ENCODE peak calls at places on chromosomes 2 and 18, in ten cellular contexts. One of them, this sample, is unnamed.

GRCh38 chr2:130759906-130760753 is 4.8 kb downstream of the AMER3 start:
- DNase-seq in cardiac fibroblast: peak; percentile 13
- DNase-seq in neuronal stem cell: no peak
- DNase-seq in H7: peak; percentile 29
- DNase-seq in Karpas-422: no peak
- DNase-seq in suprapubic skin: no peak
- DNase-seq in adrenal gland: peak; percentile 34
- DNase-seq in mucosa of descending colon: no peak
- DNase-seq in foreskin fibroblast: no peak
- DNase-seq in pancreas: peak; percentile 91
- DNase-seq in this sample: no peak

GRCh38 chr18:10559566-10560456 is 34.0 kb downstream of the NAPG start:
- DNase-seq in pancreas: peak; percentile 65
- DNase-seq in adrenal gland: peak; percentile 36
- DNase-seq in foreskin fibroblast: peak; percentile 21
- DNase-seq in neuronal stem cell: no peak
- DNase-seq in cardiac fibroblast: no peak
- DNase-seq in H7: peak; percentile 61
- DNase-seq in mucosa of descending colon: no peak
- DNase-seq in suprapubic skin: no peak
- DNase-seq in Karpas-422: peak; percentile 56
- DNase-seq in this sample: no peak

GRCh38 chr2:203687161-203687560 is 19.3 kb upstream of the CD28 start:
- DNase-seq in cardiac fibroblast: no peak
- DNase-seq in mucosa of descending colon: no peak
- DNase-seq in H7: no peak
- DNase-seq in adrenal gland: no peak
- DNase-seq in foreskin fibroblast: no peak
- DNase-seq in suprapubic skin: no peak
- DNase-seq in neuronal stem cell: no peak
- DNase-seq in pancreas: no peak
- DNase-seq in Karpas-422: peak; percentile 30
- DNase-seq in this sample: no peak

GRCh38 chr2:72378737-72379346 is 231.2 kb upstream of the CYP26B1 start:
- DNase-seq in cardiac fibroblast: no peak
- DNase-seq in suprapubic skin: no peak
- DNase-seq in foreskin fibroblast: no peak
- DNase-seq in mucosa of descending colon: no peak
- DNase-seq in H7: no peak
- DNase-seq in adrenal gland: no peak
- DNase-seq in neuronal stem cell: no peak
- DNase-seq in Karpas-422: no peak
- DNase-seq in pancreas: no peak
- DNase-seq in this sample: no peak

GRCh38 chr2:190459881-190460280 is 51.7 kb downstream of the MFSD6 start:
- DNase-seq in pancreas: no peak
- DNase-seq in H7: no peak
- DNase-seq in Karpas-422: no peak
- DNase-seq in adrenal gland: no peak
- DNase-seq in mucosa of descending colon: no peak
- DNase-seq in suprapubic skin: no peak
- DNase-seq in cardiac fibroblast: no peak
- DNase-seq in neuronal stem cell: no peak
- DNase-seq in foreskin fibroblast: no peak
- DNase-seq in this sample: no peak

GRCh38 chr2:30985493-30986292 is 152.5 kb downstream of the GALNT14 start:
- DNase-seq in foreskin fibroblast: no peak
- DNase-seq in Karpas-422: no peak
- DNase-seq in H7: no peak
- DNase-seq in cardiac fibroblast: no peak
- DNase-seq in mucosa of descending colon: no peak
- DNase-seq in adrenal gland: no peak
- DNase-seq in neuronal stem cell: no peak
- DNase-seq in pancreas: no peak
- DNase-seq in suprapubic skin: no peak
- DNase-seq in this sample: no peak

GRCh38 chr18:34631071-34631470 is 79.0 kb upstream of the DTNA start:
- DNase-seq in neuronal stem cell: no peak
- DNase-seq in adrenal gland: no peak
- DNase-seq in pancreas: no peak
- DNase-seq in suprapubic skin: no peak
- DNase-seq in mucosa of descending colon: no peak
- DNase-seq in H7: no peak
- DNase-seq in Karpas-422: no peak
- DNase-seq in cardiac fibroblast: no peak
- DNase-seq in foreskin fibroblast: no peak
- DNase-seq in this sample: no peak

GRCh38 chr2:208006325-208006724 is 19.0 kb downstream of the PLEKHM3 start:
- DNase-seq in mucosa of descending colon: no peak
- DNase-seq in neuronal stem cell: no peak
- DNase-seq in foreskin fibroblast: no peak
- DNase-seq in cardiac fibroblast: no peak
- DNase-seq in adrenal gland: no peak
- DNase-seq in Karpas-422: no peak
- DNase-seq in pancreas: no peak
- DNase-seq in H7: peak; percentile 14
- DNase-seq in suprapubic skin: no peak
- DNase-seq in this sample: no peak

GRCh38 chr2:103249462-103249861 is 487.6 kb downstream of the TMEM182 start:
- DNase-seq in Karpas-422: no peak
- DNase-seq in pancreas: no peak
- DNase-seq in adrenal gland: no peak
- DNase-seq in neuronal stem cell: no peak
- DNase-seq in suprapubic skin: no peak
- DNase-seq in cardiac fibroblast: no peak
- DNase-seq in H7: no peak
- DNase-seq in mucosa of descending colon: no peak
- DNase-seq in foreskin fibroblast: no peak
- DNase-seq in this sample: no peak

GRCh38 chr2:36653967-36654694 is 42.4 kb upstream of the VIT start:
- DNase-seq in neuronal stem cell: no peak
- DNase-seq in foreskin fibroblast: no peak
- DNase-seq in H7: no peak
- DNase-seq in mucosa of descending colon: no peak
- DNase-seq in pancreas: no peak
- DNase-seq in adrenal gland: no peak
- DNase-seq in cardiac fibroblast: no peak
- DNase-seq in Karpas-422: no peak
- DNase-seq in suprapubic skin: no peak
- DNase-seq in this sample: no peak

GRCh38 chr18:58828399-58829121 is 36.1 kb upstream of the ZNF532 start:
- DNase-seq in mucosa of descending colon: no peak
- DNase-seq in foreskin fibroblast: no peak
- DNase-seq in pancreas: no peak
- DNase-seq in neuronal stem cell: no peak
- DNase-seq in Karpas-422: no peak
- DNase-seq in H7: no peak
- DNase-seq in adrenal gland: no peak
- DNase-seq in suprapubic skin: no peak
- DNase-seq in cardiac fibroblast: peak; percentile 34
- DNase-seq in this sample: no peak

GRCh38 chr2:21700644-21701043 is 576.9 kb downstream of the TDRD15 start:
- DNase-seq in neuronal stem cell: no peak
- DNase-seq in suprapubic skin: no peak
- DNase-seq in adrenal gland: no peak
- DNase-seq in pancreas: no peak
- DNase-seq in H7: no peak
- DNase-seq in foreskin fibroblast: no peak
- DNase-seq in cardiac fibroblast: no peak
- DNase-seq in Karpas-422: no peak
- DNase-seq in mucosa of descending colon: no peak
- DNase-seq in this sample: no peak

GRCh38 chr2:44118257-44118656 is 50.4 kb upstream of the PPM1B start:
- DNase-seq in Karpas-422: no peak
- DNase-seq in cardiac fibroblast: peak; percentile 50
- DNase-seq in pancreas: no peak
- DNase-seq in adrenal gland: no peak
- DNase-seq in mucosa of descending colon: no peak
- DNase-seq in suprapubic skin: no peak
- DNase-seq in H7: no peak
- DNase-seq in foreskin fibroblast: peak; percentile 26
- DNase-seq in neuronal stem cell: no peak
- DNase-seq in this sample: no peak

GRCh38 chr2:22812065-22812680 is 572.8 kb upstream of the KLHL29 start:
- DNase-seq in adrenal gland: no peak
- DNase-seq in cardiac fibroblast: no peak
- DNase-seq in H7: no peak
- DNase-seq in mucosa of descending colon: no peak
- DNase-seq in pancreas: no peak
- DNase-seq in Karpas-422: no peak
- DNase-seq in suprapubic skin: no peak
- DNase-seq in neuronal stem cell: no peak
- DNase-seq in foreskin fibroblast: no peak
- DNase-seq in this sample: no peak
- H3K4me3 ChIP-seq in adrenal gland: no peak overlapping the region
- H3K4me3 ChIP-seq in cardiac fibroblast: no peak overlapping the region
- H3K4me3 ChIP-seq in H7: no peak overlapping the region
- H3K4me3 ChIP-seq in mucosa of descending colon: no peak overlapping the region
- H3K4me3 ChIP-seq in pancreas: no peak overlapping the region
- H3K4me3 ChIP-seq in Karpas-422: no peak overlapping the region
- H3K4me3 ChIP-seq in suprapubic skin: no peak overlapping the region
- H3K4me3 ChIP-seq in neuronal stem cell: no peak overlapping the region
- H3K4me3 ChIP-seq in foreskin fibroblast: no peak overlapping the region
- H3K4me3 ChIP-seq in this sample: no peak overlapping the region

GRCh38 chr2:152099655-152100050 is 809 bp upstream of the CACNB4 start:
- DNase-seq in mucosa of descending colon: no peak
- DNase-seq in suprapubic skin: no peak
- DNase-seq in adrenal gland: no peak
- DNase-seq in foreskin fibroblast: no peak
- DNase-seq in H7: no peak
- DNase-seq in cardiac fibroblast: no peak
- DNase-seq in neuronal stem cell: no peak
- DNase-seq in Karpas-422: no peak
- DNase-seq in pancreas: no peak
- DNase-seq in this sample: no peak
- H3K4me3 ChIP-seq in mucosa of descending colon: no peak overlapping the region
- H3K4me3 ChIP-seq in suprapubic skin: peak overlapping the region; percentile 66
- H3K4me3 ChIP-seq in adrenal gland: peak overlapping the region; percentile 66
- H3K4me3 ChIP-seq in foreskin fibroblast: peak overlapping the region; percentile 63
- H3K4me3 ChIP-seq in H7: peak overlapping the region; percentile 65
- H3K4me3 ChIP-seq in cardiac fibroblast: no peak overlapping the region
- H3K4me3 ChIP-seq in neuronal stem cell: peak overlapping the region; percentile 76
- H3K4me3 ChIP-seq in Karpas-422: no peak overlapping the region
- H3K4me3 ChIP-seq in pancreas: no peak overlapping the region
- H3K4me3 ChIP-seq in this sample: peak overlapping the region; percentile 89

DNA sequence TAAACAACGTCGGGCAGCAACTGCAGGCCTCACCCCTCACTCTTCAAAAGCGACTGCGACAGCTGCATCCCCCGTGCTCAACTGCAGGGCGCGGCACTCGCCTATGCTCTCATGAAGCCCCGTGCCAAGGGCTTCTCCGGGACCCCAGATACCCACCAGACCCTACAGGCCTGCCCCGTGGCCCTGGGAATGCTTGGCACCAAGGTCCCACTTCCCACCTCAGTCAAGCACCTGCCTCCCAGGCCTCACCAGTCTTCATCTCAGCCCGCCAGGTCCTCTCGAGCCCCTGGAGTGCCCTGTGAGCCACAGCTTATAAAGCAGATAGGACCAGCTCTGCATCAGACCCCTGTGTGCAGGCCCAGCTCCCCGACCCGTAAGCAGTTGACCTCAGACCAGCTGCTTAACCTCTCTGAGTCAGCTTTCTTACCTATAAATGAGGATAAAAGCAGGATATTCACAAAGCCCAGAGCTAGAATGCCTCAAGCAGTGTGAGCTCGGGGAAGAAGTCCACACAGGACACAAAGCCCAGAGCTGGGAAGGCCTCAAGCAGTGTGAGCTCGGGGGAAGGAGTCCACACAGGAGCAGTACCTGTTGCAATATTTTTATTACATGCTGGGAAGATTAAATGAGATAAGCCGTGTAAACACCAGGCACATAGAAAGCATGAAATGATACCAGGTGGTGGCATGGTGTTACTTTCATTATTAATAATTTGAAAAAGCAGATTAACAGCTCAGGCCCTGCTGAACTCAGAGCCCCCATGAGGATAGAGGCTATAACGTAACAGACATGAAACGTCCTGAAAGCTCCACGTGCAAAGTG is 96.9 kb downstream of the HDAC4 start:
- DNase-seq in foreskin fibroblast: no peak
- DNase-seq in mucosa of descending colon: peak; percentile 46
- DNase-seq in Karpas-422: no peak
- DNase-seq in H7: no peak
- DNase-seq in adrenal gland: no peak
- DNase-seq in neuronal stem cell: no peak
- DNase-seq in cardiac fibroblast: no peak
- DNase-seq in suprapubic skin: peak; percentile 59
- DNase-seq in pancreas: peak; percentile 51
- DNase-seq in this sample: no peak
- H3K4me3 ChIP-seq in foreskin fibroblast: no peak overlapping the region
- H3K4me3 ChIP-seq in mucosa of descending colon: no peak overlapping the region
- H3K4me3 ChIP-seq in Karpas-422: no peak overlapping the region
- H3K4me3 ChIP-seq in H7: no peak overlapping the region
- H3K4me3 ChIP-seq in adrenal gland: no peak overlapping the region
- H3K4me3 ChIP-seq in neuronal stem cell: no peak overlapping the region
- H3K4me3 ChIP-seq in cardiac fibroblast: no peak overlapping the region
- H3K4me3 ChIP-seq in suprapubic skin: no peak overlapping the region
- H3K4me3 ChIP-seq in pancreas: no peak overlapping the region
- H3K4me3 ChIP-seq in this sample: no peak overlapping the region

DNA sequence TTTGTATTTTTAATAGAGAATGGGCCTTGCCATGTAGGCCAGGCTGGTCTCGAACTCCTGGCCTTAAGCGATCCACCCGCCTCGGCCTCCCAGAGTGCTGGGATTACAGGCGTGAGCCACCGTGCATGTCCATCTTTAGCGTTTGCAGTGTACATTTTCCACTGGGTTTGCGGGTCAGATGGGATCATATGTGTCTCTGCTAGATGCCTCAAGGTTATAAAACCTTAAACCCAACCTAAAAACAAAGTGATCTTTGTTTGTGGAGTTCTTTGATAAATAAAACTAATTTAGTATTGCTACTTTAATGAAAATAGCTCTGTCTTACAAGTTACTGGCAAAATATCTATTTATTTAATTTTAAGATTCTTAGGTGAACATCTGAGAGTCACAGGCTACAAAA is 13.1 kb upstream of the ALPG start:
- DNase-seq in neuronal stem cell: no peak
- DNase-seq in cardiac fibroblast: no peak
- DNase-seq in adrenal gland: no peak
- DNase-seq in Karpas-422: no peak
- DNase-seq in pancreas: no peak
- DNase-seq in suprapubic skin: no peak
- DNase-seq in H7: no peak
- DNase-seq in mucosa of descending colon: no peak
- DNase-seq in foreskin fibroblast: no peak
- DNase-seq in this sample: no peak
- H3K4me3 ChIP-seq in neuronal stem cell: no peak overlapping the region
- H3K4me3 ChIP-seq in cardiac fibroblast: no peak overlapping the region
- H3K4me3 ChIP-seq in adrenal gland: no peak overlapping the region
- H3K4me3 ChIP-seq in Karpas-422: no peak overlapping the region
- H3K4me3 ChIP-seq in pancreas: no peak overlapping the region
- H3K4me3 ChIP-seq in suprapubic skin: no peak overlapping the region
- H3K4me3 ChIP-seq in H7: no peak overlapping the region
- H3K4me3 ChIP-seq in mucosa of descending colon: no peak overlapping the region
- H3K4me3 ChIP-seq in foreskin fibroblast: no peak overlapping the region
- H3K4me3 ChIP-seq in this sample: no peak overlapping the region

This sample was measured in SK-N-MC.